ENCODE peak calls at places on chromosomes 6 and 20, in ten cellular contexts. M is lower lobe of right lung, N is right lobe of liver, F is fibroblast of lung, O is heart left ventricle, H is left ventricle myocardium inferior, Q is adrenal gland, E is OCI-LY7, Z is brain microvascular endothelial cell, Y is colonic mucosa. S is an unnamed sample.

GRCh38 chr20:23232679-23233308 is 117.8 kb upstream of the NXT1 start:
- DNase-seq in M (no peak), N (no peak), H (no peak), E (no peak), F (no peak), O (no peak), Q (no peak), Z (no peak), Y (no peak), S (no peak)

GRCh38 chr6:40295251-40295949 is 291.8 kb downstream of the LRFN2 start:
- DNase-seq in F (no peak), Y (no peak), E (no peak), Z (peak; percentile 3), H (no peak), Q (no peak), M (no peak), N (no peak), O (no peak), S (no peak)

GRCh38 chr6:25882066-25882496 is 8.0 kb upstream of the SLC17A3 start:
- DNase-seq in Y (peak; percentile 16), E (no peak), Q (peak; percentile 42), Z (no peak), H (peak; percentile 13), M (peak; percentile 61), F (no peak), O (peak; percentile 10), N (peak; percentile 79), S (peak; percentile 58)

GRCh38 chr6:47180633-47181032 is 129.1 kb downstream of the TNFRSF21 start:
- DNase-seq in Q (no peak), N (no peak), F (no peak), H (no peak), O (no peak), M (no peak), Z (peak; percentile 80), E (no peak), Y (no peak), S (peak; percentile 65)

GRCh38 chr6:19024737-19025136 is 637.6 kb downstream of the RNF144B start:
- DNase-seq in N (no peak), Z (peak; percentile 72), H (no peak), F (peak; percentile 37), E (peak; percentile 41), O (no peak), Q (no peak), M (no peak), Y (no peak), S (no peak)

GRCh38 chr6:56787209-56787608 is 144.5 kb upstream of the DST start:
- DNase-seq in N (no peak), Y (no peak), Q (no peak), E (no peak), M (no peak), H (no peak), O (no peak), F (no peak), Z (peak; percentile 37), S (no peak)

GRCh38 chr6:137112067-137112355 is 61.4 kb downstream of the IL22RA2 start:
- DNase-seq in Y (no peak), Z (peak; percentile 58), N (no peak), F (peak; percentile 59), Q (no peak), H (no peak), O (no peak), E (no peak), M (no peak), S (no peak)

GRCh38 chr20:62953839-62954703 is 1.6 kb downstream of the SLC17A9 start:
- DNase-seq in Z (peak; percentile 70), E (peak; percentile 96), F (peak; percentile 78), Y (peak; percentile 83), N (peak; percentile 84), Q (peak; percentile 77), H (peak; percentile 73), O (peak; percentile 81), M (peak; percentile 88), S (peak; percentile 78)

GRCh38 chr6:23111984-23112383 is 542.6 kb downstream of the HDGFL1 start:
- DNase-seq in N (no peak), F (no peak), O (no peak), M (no peak), Z (peak; percentile 44), Q (no peak), H (no peak), E (no peak), Y (no peak), S (no peak)

GRCh38 chr20:59159091-59159821 is 4.4 kb upstream of the ZNF831 start:
- DNase-seq in H (no peak), Y (peak; percentile 19), M (no peak), F (no peak), N (no peak), Z (no peak), Q (no peak), O (no peak), E (no peak), S (no peak)
- H3K27ac ChIP-seq in H (no peak overlapping the region), Y (no peak overlapping the region), M (peak overlapping the region; percentile 37), F (no peak overlapping the region), N (no peak overlapping the region), Z (no peak overlapping the region), Q (no peak overlapping the region), O (no peak overlapping the region), E (no peak overlapping the region), S (no peak overlapping the region)

DNA sequence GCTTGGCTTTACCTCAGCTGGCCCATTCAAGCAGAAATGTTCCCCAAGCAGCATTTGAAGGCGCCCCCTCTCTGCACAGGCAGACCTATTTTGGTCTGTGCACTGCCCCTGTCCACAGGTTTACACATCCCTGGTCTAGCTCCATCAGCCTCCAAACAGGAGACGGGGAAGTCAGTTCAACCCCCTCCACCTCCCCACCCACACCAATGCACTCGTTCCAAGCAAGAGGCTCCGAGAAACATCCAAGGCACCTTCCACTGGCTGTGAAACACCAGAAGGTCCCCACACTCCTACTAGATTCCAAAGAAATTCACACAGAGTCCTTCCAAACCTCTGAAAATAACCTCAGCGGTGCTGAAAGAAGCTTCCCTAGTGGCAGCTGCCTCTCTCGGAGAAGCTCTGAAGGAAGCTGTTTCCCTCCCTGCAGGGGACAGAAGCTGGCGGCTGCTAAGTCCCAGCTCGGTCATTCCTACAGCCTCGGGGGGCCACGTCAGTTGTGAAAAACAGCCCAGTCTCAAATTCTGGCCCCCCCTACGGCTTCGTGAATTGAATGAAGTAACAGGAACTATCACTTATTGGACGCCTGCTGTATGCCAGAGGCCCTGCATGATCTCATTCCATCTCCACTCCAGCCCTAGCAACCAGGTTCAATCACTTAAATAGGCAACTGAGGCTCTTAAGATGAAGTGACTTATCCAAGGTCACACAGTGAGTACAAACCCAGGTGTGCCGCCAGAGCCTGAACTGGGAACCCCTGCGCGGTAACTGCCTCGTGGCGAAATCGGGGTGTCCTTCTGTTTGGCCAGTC is 815 bp downstream of the SPATA2 start:
- DNase-seq in O (no peak), Q (no peak), H (no peak), E (peak; percentile 36), Y (no peak), N (no peak), Z (no peak), F (no peak), M (no peak), S (no peak)
- TF ChIP-seq CTCF in O (no peak), Q (no peak), H (no peak), E (peak; percentile 33), Y (no peak), N (no peak), Z (no peak), F (no peak), M (no peak), S (no peak)

DNA sequence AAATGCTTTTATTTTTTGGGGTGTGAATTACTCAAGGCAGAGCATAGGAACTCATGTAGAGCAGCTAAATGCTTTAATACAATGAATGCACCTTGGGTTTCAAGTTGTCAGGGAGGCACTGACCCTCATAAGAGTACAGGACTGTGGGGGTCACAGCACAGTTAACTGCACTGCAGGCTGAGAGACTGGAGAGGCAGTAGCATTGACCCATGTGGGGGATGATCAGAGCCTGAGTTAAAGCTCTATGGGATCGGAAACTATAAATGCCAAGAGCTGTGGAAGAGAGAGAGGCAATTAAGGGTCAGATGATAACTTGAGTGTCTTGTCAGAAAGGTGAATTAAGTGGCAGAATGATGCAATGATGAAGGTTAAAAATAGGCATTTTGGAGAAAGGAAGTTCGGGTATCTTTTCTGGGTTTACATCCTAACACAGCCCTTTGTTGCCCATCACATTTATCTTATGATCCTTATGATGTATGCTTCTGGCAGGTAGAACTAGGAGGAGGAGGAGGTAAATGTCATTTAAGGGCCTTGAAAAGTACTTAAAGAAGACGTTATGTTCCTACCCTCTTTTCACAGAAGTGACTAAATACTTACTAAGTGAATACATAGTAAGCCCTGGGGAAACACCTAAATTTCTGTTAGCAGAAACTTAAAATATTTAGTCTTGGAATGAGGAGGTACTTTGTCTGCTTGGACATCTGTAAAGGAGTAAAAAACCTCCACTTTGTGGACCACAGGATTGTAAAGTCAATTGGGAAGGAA is 24.2 kb downstream of the LRRC1 start:
- DNase-seq in H (no peak), O (no peak), Y (no peak), Z (no peak), M (no peak), N (no peak), E (no peak), F (no peak), Q (no peak), S (no peak)
- H3K27ac ChIP-seq in H (no peak overlapping the region), O (no peak overlapping the region), Y (no peak overlapping the region), Z (no peak overlapping the region), M (no peak overlapping the region), N (no peak overlapping the region), E (no peak overlapping the region), F (no peak overlapping the region), Q (no peak overlapping the region), S (no peak overlapping the region)

GRCh38 chr20:39107741-39108140 is 145.6 kb downstream of the DHX35 start:
- DNase-seq in Z (peak; percentile 10), M (no peak), N (no peak), F (no peak), Q (peak; percentile 32), H (no peak), E (no peak), Y (no peak), O (no peak), S (no peak)

GRCh38 chr20:39105551-39105950 is 143.4 kb downstream of the DHX35 start:
- DNase-seq in Y (no peak), Z (no peak), N (no peak), E (no peak), M (no peak), Q (no peak), H (no peak), F (no peak), O (no peak), S (no peak)

GRCh38 chr20:39106791-39107190 is 144.6 kb downstream of the DHX35 start:
- DNase-seq in Q (no peak), N (no peak), E (no peak), Y (no peak), O (no peak), F (no peak), H (no peak), Z (no peak), M (no peak), S (no peak)

GRCh38 chr20:39103305-39103704 is 141.2 kb downstream of the DHX35 start:
- DNase-seq in Q (no peak), Z (no peak), E (no peak), M (no peak), F (no peak), H (no peak), O (no peak), Y (no peak), N (no peak), S (no peak)

DNA sequence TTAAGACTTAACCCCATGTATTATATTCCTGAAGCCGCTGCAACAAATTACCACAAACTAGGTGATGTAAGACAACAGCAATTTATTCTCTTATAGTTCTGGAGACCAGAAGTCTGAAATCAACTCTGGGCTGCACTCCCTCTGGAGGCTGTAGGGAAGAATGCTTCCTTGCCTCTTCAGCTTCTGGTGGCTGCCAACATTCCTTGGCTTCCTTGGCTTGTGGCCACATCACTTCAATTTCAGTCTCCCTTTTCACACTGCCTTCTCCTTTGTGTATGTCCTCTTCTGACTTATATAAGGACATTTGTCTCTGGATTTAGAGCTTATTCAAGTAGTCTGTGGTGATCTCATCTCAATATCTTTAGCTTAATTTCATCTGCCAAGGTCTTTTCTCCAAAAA is 141.6 kb downstream of the DHX35 start:
- DNase-seq in N (no peak), Q (no peak), F (peak; percentile 4), Z (no peak), O (no peak), M (no peak), E (no peak), H (no peak), Y (no peak), S (no peak)
- TF ChIP-seq CTCF in N (no peak), Q (no peak), F (no peak), Z (peak; percentile 22), O (no peak), M (no peak), E (no peak), H (no peak), Y (no peak), S (no peak)

S was measured in RWPE2.